ENCODE peak calls at places on chromosomes 6 and 20, in seven cellular contexts. P, Q, H, W, R, A and K are unnamed samples.

GRCh38 chr6:138493413-138493812 is 5.9 kb downstream of the NHSL1 start:
- DNase-seq in P (no peak), Q (no peak), H (no peak), W (no peak), R (no peak), A (no peak), K (no peak)

GRCh38 chr6:52420668-52421358 is 671 bp downstream of the EFHC1 start:
- DNase-seq in P (no peak), Q (no peak), H (no peak), W (no peak), R (no peak), A (peak), K (no peak)

GRCh38 chr6:162251257-162251656 is 476.3 kb downstream of the PRKN start:
- DNase-seq in P (no peak), Q (no peak), H (no peak), W (no peak), R (no peak), A (no peak), K (no peak)

GRCh38 chr6:121858976-121859375 is 423.5 kb downstream of the GJA1 start:
- DNase-seq in P (no peak), Q (no peak), H (no peak), W (no peak), R (no peak), A (no peak), K (no peak)

GRCh38 chr6:144351741-144352140 is 66.6 kb downstream of the UTRN start:
- DNase-seq in P (no peak), Q (no peak), H (no peak), W (no peak), R (no peak), A (no peak), K (no peak)

GRCh38 chr20:24961384-24962181 is 12.5 kb downstream of the CST7 start:
- DNase-seq in P (no peak), Q (no peak), H (no peak), W (no peak), R (no peak), A (no peak), K (no peak)

GRCh38 chr20:50450961-50451752 is 59.0 kb upstream of the PTPN1 start:
- DNase-seq in P (no peak), Q (no peak), H (no peak), W (no peak), R (peak), A (no peak), K (no peak)

GRCh38 chr6:155706341-155706740 is 250.7 kb upstream of the NOX3 start:
- DNase-seq in P (no peak), Q (no peak), H (no peak), W (no peak), R (no peak), A (no peak), K (no peak)

GRCh38 chr20:49631074-49631716 is 63.3 kb upstream of the PTGIS start:
- DNase-seq in P (no peak), Q (no peak), H (no peak), W (no peak), R (no peak), A (no peak), K (no peak)

GRCh38 chr6:109082178-109082577 is 12.5 kb downstream of the SESN1 start:
- DNase-seq in P (no peak), Q (no peak), H (no peak), W (no peak), R (no peak), A (no peak), K (peak)

GRCh38 chr6:148747145-148747492 is 289 bp downstream of the UST start:
- DNase-seq in P (no peak), Q (no peak), H (no peak), W (no peak), R (no peak), A (peak), K (no peak)

GRCh38 chr6:79423216-79423615 is 114.0 kb downstream of the LCA5 start:
- DNase-seq in P (no peak), Q (no peak), H (no peak), W (no peak), R (no peak), A (no peak), K (no peak)

GRCh38 chr6:154705471-154706113 is 27.6 kb upstream of the SCAF8 start:
- DNase-seq in P (no peak), Q (no peak), H (no peak), W (no peak), R (no peak), A (no peak), K (no peak)

GRCh38 chr20:2292711-2293110 is 3.1 kb upstream of the TGM3 start:
- DNase-seq in P (no peak), Q (no peak), H (no peak), W (no peak), R (no peak), A (no peak), K (no peak)